ENCODE peak calls at places on chromosomes 4 and X, in eight cellular contexts. One of them, this sample, is unnamed.

GRCh38 chr4:36573441-36573840 is 292.0 kb downstream of the DTHD1 start:
- DNase-seq in hypothalamus: no peak
- DNase-seq in activated gamma-delta T cell treated with anti-CD3 and anti-CD28 coated beads, Interleukin-2, amount 50 U/mL, for 16 hours: no peak
- DNase-seq in amniotic epithelial cell: no peak
- DNase-seq in C1 segment of cervical spinal cord: no peak
- DNase-seq in endodermal cell: no peak
- DNase-seq in D341Med: no peak
- DNase-seq in mucosa of gallbladder: no peak
- DNase-seq in this sample: no peak

GRCh38 chrX:1537031-1537715 is at the start of gene P2RY8:
- DNase-seq in hypothalamus: no peak
- DNase-seq in activated gamma-delta T cell treated with anti-CD3 and anti-CD28 coated beads, Interleukin-2, amount 50 U/mL, for 16 hours: peak
- DNase-seq in amniotic epithelial cell: no peak
- DNase-seq in C1 segment of cervical spinal cord: no peak
- DNase-seq in endodermal cell: no peak
- DNase-seq in D341Med: no peak
- DNase-seq in mucosa of gallbladder: peak
- DNase-seq in this sample: peak

GRCh38 chr4:8771258-8771590 is 100.4 kb downstream of the HMX1 start:
- DNase-seq in hypothalamus: no peak
- DNase-seq in activated gamma-delta T cell treated with anti-CD3 and anti-CD28 coated beads, Interleukin-2, amount 50 U/mL, for 16 hours: no peak
- DNase-seq in amniotic epithelial cell: no peak
- DNase-seq in C1 segment of cervical spinal cord: no peak
- DNase-seq in endodermal cell: peak
- DNase-seq in D341Med: no peak
- DNase-seq in mucosa of gallbladder: no peak
- DNase-seq in this sample: no peak

GRCh38 chr4:82899339-82899738 is 1.2 kb upstream of the THAP9 start:
- DNase-seq in hypothalamus: no peak
- DNase-seq in activated gamma-delta T cell treated with anti-CD3 and anti-CD28 coated beads, Interleukin-2, amount 50 U/mL, for 16 hours: no peak
- DNase-seq in amniotic epithelial cell: no peak
- DNase-seq in C1 segment of cervical spinal cord: no peak
- DNase-seq in endodermal cell: no peak
- DNase-seq in D341Med: no peak
- DNase-seq in mucosa of gallbladder: no peak
- DNase-seq in this sample: no peak

GRCh38 chrX:111641969-111642368 is 39.0 kb upstream of the ALG13 start:
- DNase-seq in hypothalamus: no peak
- DNase-seq in activated gamma-delta T cell treated with anti-CD3 and anti-CD28 coated beads, Interleukin-2, amount 50 U/mL, for 16 hours: no peak
- DNase-seq in amniotic epithelial cell: no peak
- DNase-seq in C1 segment of cervical spinal cord: no peak
- DNase-seq in endodermal cell: no peak
- DNase-seq in D341Med: no peak
- DNase-seq in mucosa of gallbladder: no peak
- DNase-seq in this sample: no peak

GRCh38 chrX:136868283-136869055 is 12.1 kb downstream of the RBMX start:
- DNase-seq in hypothalamus: no peak
- DNase-seq in activated gamma-delta T cell treated with anti-CD3 and anti-CD28 coated beads, Interleukin-2, amount 50 U/mL, for 16 hours: no peak
- DNase-seq in amniotic epithelial cell: no peak
- DNase-seq in C1 segment of cervical spinal cord: no peak
- DNase-seq in endodermal cell: no peak
- DNase-seq in D341Med: no peak
- DNase-seq in mucosa of gallbladder: no peak
- DNase-seq in this sample: no peak

GRCh38 chrX:9988762-9989161 is 21.6 kb downstream of the CLDN34 start:
- DNase-seq in hypothalamus: no peak
- DNase-seq in activated gamma-delta T cell treated with anti-CD3 and anti-CD28 coated beads, Interleukin-2, amount 50 U/mL, for 16 hours: no peak
- DNase-seq in amniotic epithelial cell: no peak
- DNase-seq in C1 segment of cervical spinal cord: no peak
- DNase-seq in endodermal cell: no peak
- DNase-seq in D341Med: no peak
- DNase-seq in mucosa of gallbladder: no peak
- DNase-seq in this sample: no peak

GRCh38 chrX:129980540-129981206 is 1.8 kb upstream of the BCORL1 start:
- DNase-seq in hypothalamus: peak
- DNase-seq in activated gamma-delta T cell treated with anti-CD3 and anti-CD28 coated beads, Interleukin-2, amount 50 U/mL, for 16 hours: no peak
- DNase-seq in amniotic epithelial cell: no peak
- DNase-seq in C1 segment of cervical spinal cord: peak
- DNase-seq in endodermal cell: peak
- DNase-seq in D341Med: peak
- DNase-seq in mucosa of gallbladder: no peak
- DNase-seq in this sample: peak

GRCh38 chr4:2934077-2934812 is 29.0 kb downstream of the NOP14 start:
- DNase-seq in hypothalamus: no peak
- DNase-seq in activated gamma-delta T cell treated with anti-CD3 and anti-CD28 coated beads, Interleukin-2, amount 50 U/mL, for 16 hours: no peak
- DNase-seq in amniotic epithelial cell: peak
- DNase-seq in C1 segment of cervical spinal cord: no peak
- DNase-seq in endodermal cell: peak
- DNase-seq in D341Med: no peak
- DNase-seq in mucosa of gallbladder: no peak
- DNase-seq in this sample: peak

GRCh38 chr4:116599859-116600258 is 485.5 kb downstream of the TRAM1L1 start:
- DNase-seq in hypothalamus: no peak
- DNase-seq in activated gamma-delta T cell treated with anti-CD3 and anti-CD28 coated beads, Interleukin-2, amount 50 U/mL, for 16 hours: no peak
- DNase-seq in amniotic epithelial cell: no peak
- DNase-seq in C1 segment of cervical spinal cord: no peak
- DNase-seq in endodermal cell: peak
- DNase-seq in D341Med: no peak
- DNase-seq in mucosa of gallbladder: no peak
- DNase-seq in this sample: no peak

GRCh38 chr4:26238782-26239647 is 81.8 kb upstream of the RBPJ start:
- DNase-seq in hypothalamus: peak
- DNase-seq in activated gamma-delta T cell treated with anti-CD3 and anti-CD28 coated beads, Interleukin-2, amount 50 U/mL, for 16 hours: no peak
- DNase-seq in amniotic epithelial cell: peak
- DNase-seq in C1 segment of cervical spinal cord: peak
- DNase-seq in endodermal cell: peak
- DNase-seq in D341Med: no peak
- DNase-seq in mucosa of gallbladder: peak
- DNase-seq in this sample: no peak

GRCh38 chrX:55007633-55008032 is 7.5 kb downstream of the APEX2 start:
- DNase-seq in hypothalamus: no peak
- DNase-seq in activated gamma-delta T cell treated with anti-CD3 and anti-CD28 coated beads, Interleukin-2, amount 50 U/mL, for 16 hours: no peak
- DNase-seq in amniotic epithelial cell: peak
- DNase-seq in C1 segment of cervical spinal cord: no peak
- DNase-seq in endodermal cell: no peak
- DNase-seq in D341Med: no peak
- DNase-seq in mucosa of gallbladder: peak
- DNase-seq in this sample: peak

GRCh38 chrX:4674028-4674782 is 960.8 kb upstream of the PRKX start:
- DNase-seq in hypothalamus: no peak
- DNase-seq in activated gamma-delta T cell treated with anti-CD3 and anti-CD28 coated beads, Interleukin-2, amount 50 U/mL, for 16 hours: no peak
- DNase-seq in amniotic epithelial cell: no peak
- DNase-seq in C1 segment of cervical spinal cord: no peak
- DNase-seq in endodermal cell: no peak
- DNase-seq in D341Med: no peak
- DNase-seq in mucosa of gallbladder: no peak
- DNase-seq in this sample: no peak

GRCh38 chrX:133726211-133726630 is 259.2 kb downstream of the GPC3 start:
- DNase-seq in hypothalamus: no peak
- DNase-seq in activated gamma-delta T cell treated with anti-CD3 and anti-CD28 coated beads, Interleukin-2, amount 50 U/mL, for 16 hours: no peak
- DNase-seq in amniotic epithelial cell: peak
- DNase-seq in C1 segment of cervical spinal cord: no peak
- DNase-seq in endodermal cell: no peak
- DNase-seq in D341Med: no peak
- DNase-seq in mucosa of gallbladder: no peak
- DNase-seq in this sample: no peak

GRCh38 chrX:56499372-56499771 is 64.1 kb upstream of the UBQLN2 start:
- DNase-seq in hypothalamus: no peak
- DNase-seq in activated gamma-delta T cell treated with anti-CD3 and anti-CD28 coated beads, Interleukin-2, amount 50 U/mL, for 16 hours: no peak
- DNase-seq in amniotic epithelial cell: no peak
- DNase-seq in C1 segment of cervical spinal cord: no peak
- DNase-seq in endodermal cell: no peak
- DNase-seq in D341Med: no peak
- DNase-seq in mucosa of gallbladder: no peak
- DNase-seq in this sample: no peak